ENCODE peak calls at places on chromosomes 7 and 10, in six cellular contexts. K, V, G, W, Q and L are unnamed samples.

GRCh38 chr10:71218046-71218832 is 5.9 kb downstream of the UNC5B start:
- DNase-seq in V (no peak), G (peak; percentile 84), W (peak; percentile 74), Q (peak; percentile 74), K (no peak), L (no peak)

GRCh38 chr7:98641646-98642489 is 24.8 kb downstream of the NPTX2 start:
- DNase-seq in Q (no peak), V (no peak), G (no peak), K (no peak), W (no peak), L (no peak)

GRCh38 chr7:92156976-92157375 is 22.0 kb downstream of the LRRD1 start:
- DNase-seq in K (no peak), G (no peak), Q (no peak), W (no peak), V (no peak), L (no peak)

GRCh38 chr7:100711369-100711768 is 5.4 kb downstream of the POP7 start:
- DNase-seq in Q (no peak), V (no peak), K (no peak), W (no peak), G (no peak), L (no peak)

GRCh38 chr7:18257711-18258110 is 230.1 kb upstream of the PRPS1L1 start:
- DNase-seq in V (no peak), K (no peak), Q (peak; percentile 34), G (peak; percentile 48), W (peak; percentile 65), L (no peak)

GRCh38 chr10:113304726-113305125 is 248.1 kb upstream of the HABP2 start:
- DNase-seq in V (no peak), G (no peak), K (no peak), Q (no peak), W (peak; percentile 9), L (no peak)

GRCh38 chr7:106124176-106124575 is 12.1 kb upstream of the SYPL1 start:
- DNase-seq in W (no peak), K (no peak), V (no peak), G (peak; percentile 21), Q (no peak), L (no peak)

GRCh38 chr7:34165927-34166550 is 260.7 kb downstream of the BMPER start:
- DNase-seq in G (peak; percentile 27), K (no peak), V (peak; percentile 49), W (peak; percentile 62), Q (peak; percentile 60), L (no peak)

GRCh38 chr7:55438765-55439525 is 73.8 kb downstream of the LANCL2 start:
- DNase-seq in K (no peak), G (peak; percentile 73), V (peak; percentile 81), W (peak; percentile 75), Q (peak; percentile 37), L (no peak)

GRCh38 chr10:5446390-5446926 is 34.1 kb downstream of the NET1 start:
- DNase-seq in Q (peak; percentile 84), G (peak; percentile 82), K (peak; percentile 82), W (peak; percentile 83), V (no peak), L (no peak)

GRCh38 chr7:91798425-91798824 is 82.1 kb downstream of the MTERF1 start:
- DNase-seq in K (no peak), Q (no peak), W (no peak), G (no peak), V (no peak), L (no peak)

GRCh38 chr10:58820862-58821559 is 308.3 kb downstream of the BICC1 start:
- DNase-seq in G (peak; percentile 77), W (peak; percentile 100), V (no peak), K (no peak), Q (peak; percentile 79), L (no peak)

GRCh38 chr10:106355450-106355849 is 809.1 kb downstream of the SORCS1 start:
- DNase-seq in V (peak; percentile 8), W (peak; percentile 7), Q (no peak), G (no peak), K (no peak), L (no peak)

GRCh38 chr10:83961620-83962019 is 177.7 kb upstream of the GHITM start:
- DNase-seq in G (peak; percentile 3), V (peak; percentile 37), Q (no peak), W (no peak), K (no peak), L (no peak)

GRCh38 chr10:58894929-58895328 is 281.5 kb upstream of the PHYHIPL start:
- DNase-seq in V (no peak), K (no peak), G (no peak), Q (no peak), W (no peak), L (no peak)

GRCh38 chr7:77657427-77658331 is 38.6 kb upstream of the RSBN1L start:
- DNase-seq in V (peak; percentile 64), G (peak; percentile 22), K (no peak), W (peak; percentile 74), Q (peak; percentile 43), L (peak; percentile 16)

GRCh38 chr7:18287482-18287881 is 208.1 kb upstream of the HDAC9 start:
- DNase-seq in W (no peak), Q (no peak), V (no peak), K (no peak), G (no peak), L (no peak)

GRCh38 chr10:33484787-33485186 is 150.3 kb upstream of the NRP1 start:
- DNase-seq in W (no peak), Q (peak; percentile 66), V (no peak), K (no peak), G (no peak), L (peak; percentile 12)

GRCh38 chr10:44806895-44807294 is 104.2 kb upstream of the TMEM72 start:
- DNase-seq in Q (no peak), W (no peak), V (no peak), G (no peak), K (no peak), L (no peak)

GRCh38 chr10:52319926-52320325 is 5.8 kb downstream of the DKK1 start:
- DNase-seq in G (peak; percentile 73), W (peak; percentile 72), Q (peak; percentile 68), K (no peak), V (no peak), L (no peak)

GRCh38 chr10:71068811-71069411 is 143.5 kb upstream of the UNC5B start:
- DNase-seq in Q (peak; percentile 2), W (peak; percentile 85), G (peak; percentile 43), V (peak; percentile 63), K (no peak), L (no peak)

GRCh38 chr10:80184291-80184690 is 21.0 kb downstream of the ANXA11 start:
- DNase-seq in V (no peak), K (no peak), W (no peak), G (no peak), Q (peak; percentile 53), L (no peak)

GRCh38 chr10:96124230-96125141 is 5.6 kb upstream of the ZNF518A start:
- DNase-seq in K (peak; percentile 27), W (no peak), Q (peak; percentile 36), G (peak; percentile 23), V (peak; percentile 30), L (no peak)

GRCh38 chr10:118496525-118496924 is 98.9 kb downstream of the PRLHR start:
- DNase-seq in K (no peak), Q (no peak), G (no peak), V (no peak), W (no peak), L (no peak)

GRCh38 chr10:98088186-98088971 is 46.1 kb upstream of the R3HCC1L start:
- DNase-seq in V (no peak), Q (no peak), W (no peak), K (no peak), G (no peak), L (no peak)

GRCh38 chr7:100781255-100781654 is 46.1 kb downstream of the EPHB4 start:
- DNase-seq in G (no peak), K (no peak), W (no peak), Q (no peak), V (peak; percentile 30), L (no peak)

GRCh38 chr10:72525277-72525676 is 100.6 kb downstream of the MICU1 start:
- DNase-seq in Q (peak; percentile 44), W (peak; percentile 59), V (no peak), G (peak; percentile 43), K (no peak), L (no peak)

DNA sequence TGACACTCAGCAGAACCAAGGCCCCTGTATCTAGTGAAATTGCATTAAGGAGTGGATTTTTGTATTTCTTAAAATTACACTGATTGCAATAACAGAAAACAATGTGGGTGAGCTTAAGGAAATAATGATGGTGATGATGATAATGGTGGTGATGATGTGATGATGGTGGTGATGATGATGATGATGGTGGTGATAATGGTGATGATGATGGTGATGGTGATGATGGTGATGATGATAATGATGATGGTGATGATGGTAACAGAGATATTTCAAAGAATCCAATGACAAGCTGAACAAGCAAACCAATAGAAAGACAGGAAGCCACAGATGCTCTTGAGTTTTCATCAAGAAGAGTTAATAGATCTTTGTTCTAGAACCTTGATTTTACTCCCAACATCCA is 630.7 kb upstream of the AUTS2 start:
- DNase-seq in G (no peak), V (no peak), Q (no peak), W (no peak), K (no peak), L (no peak)
- H3K9me3 ChIP-seq in G (no peaks in the 10 kb centered on the region), V (no peaks in the 10 kb centered on the region), Q (peaks cover 14% of the 10 kb centered on the region), W (peaks cover 3% of the 10 kb centered on the region), K (no peaks in the 10 kb centered on the region), L (no peaks in the 10 kb centered on the region)

GRCh38 chr7:43491123-43491522 is 91.8 kb upstream of the STK17A start:
- DNase-seq in K (no peak), Q (no peak), V (no peak), W (no peak), G (no peak), L (no peak)
- H3K9ac ChIP-seq in K (no peak overlapping the region), Q (no peak overlapping the region), V (no peak overlapping the region), W (no peak overlapping the region), G (no peak overlapping the region), L (no peak overlapping the region)

DNA sequence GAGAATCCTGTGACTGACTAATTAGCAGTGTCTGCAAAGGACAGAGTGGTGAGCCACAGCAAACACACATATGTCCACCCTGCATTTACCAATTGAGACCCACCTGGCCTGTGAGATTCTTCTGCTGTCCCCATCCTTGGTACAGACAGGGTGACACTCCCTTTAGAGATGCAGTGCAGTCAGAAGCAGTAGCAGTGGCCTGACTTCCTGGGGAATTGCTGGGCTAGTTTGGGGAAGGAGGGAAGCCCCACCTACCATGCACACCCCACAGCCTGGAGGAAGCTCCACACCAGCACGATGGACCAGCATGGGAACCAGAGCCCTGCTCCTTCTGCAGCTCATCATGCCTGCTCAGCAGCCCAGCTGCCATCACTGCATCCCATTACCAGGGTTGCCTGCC is 924.9 kb upstream of the ZNF722 start:
- DNase-seq in Q (no peak), W (no peak), G (no peak), V (no peak), K (no peak), L (no peak)
- H3K9me3 ChIP-seq in Q (peaks cover 42% of the 10 kb centered on the region), W (no peaks in the 10 kb centered on the region), G (no peaks in the 10 kb centered on the region), V (no peaks in the 10 kb centered on the region), K (peaks cover 45% of the 10 kb centered on the region), L (no peaks in the 10 kb centered on the region)

GRCh38 chr10:46558411-46559185 is 2.1 kb upstream of the GPRIN2 start:
- DNase-seq in G (no peak), K (no peak), V (no peak), Q (no peak), W (no peak), L (no peak)

GRCh38 chr10:46556515-46557318 is at the start of gene GPRIN2:
- DNase-seq in W (peak; percentile 31), V (peak; percentile 82), Q (no peak), K (peak; percentile 69), G (no peak), L (no peak)

GRCh38 chr10:46555713-46556514 is 544 bp downstream of the GPRIN2 start:
- DNase-seq in W (no peak), V (no peak), K (peak; percentile 68), Q (no peak), G (no peak), L (no peak)

GRCh38 chr10:46558141-46558410 is 1.6 kb upstream of the GPRIN2 start:
- DNase-seq in V (no peak), G (no peak), W (no peak), Q (no peak), K (no peak), L (no peak)

GRCh38 chr10:46557319-46558140 is 1.1 kb upstream of the GPRIN2 start:
- DNase-seq in Q (no peak), K (no peak), W (no peak), G (no peak), V (no peak), L (no peak)
- H3K9ac ChIP-seq in Q (no peak overlapping the region), K (no peak overlapping the region), W (no peak overlapping the region), G (no peak overlapping the region), V (no peak overlapping the region), L (no peak overlapping the region)